ENCODE peak calls at places on chromosomes 4 and X, in four cellular contexts. W is AG09309, R is HCT116, A is T-cell. H is an unnamed sample.

GRCh38 chrX:1012678-1013300 is 199.7 kb downstream of the CRLF2 start:
- DNase-seq in A (no peak), W (no peak), R (no peak), H (no peak)

GRCh38 chrX:21487832-21488231 is 113.6 kb downstream of the CNKSR2 start:
- DNase-seq in A (no peak), R (no peak), W (no peak), H (no peak)

GRCh38 chr4:40238700-40239548 is 42.1 kb downstream of the RHOH start:
- DNase-seq in A (peak; percentile 73), R (no peak), W (no peak), H (peak; percentile 61)

GRCh38 chrX:45749375-45749774 is 548.7 kb upstream of the DIPK2B start:
- DNase-seq in W (no peak), A (no peak), R (no peak), H (no peak)

GRCh38 chr4:78989697-78990270 is 50.5 kb upstream of the PAQR3 start:
- DNase-seq in A (no peak), W (no peak), R (no peak), H (no peak)

GRCh38 chr4:165715211-165715610 is 157.8 kb upstream of the TLL1 start:
- DNase-seq in A (no peak), W (no peak), R (no peak), H (no peak)

GRCh38 chr4:71290074-71290473 is 48.7 kb upstream of the SLC4A4 start:
- DNase-seq in A (no peak), W (no peak), R (no peak), H (no peak)

GRCh38 chrX:78922754-78923153 is 22.4 kb upstream of the P2RY10 start:
- DNase-seq in R (no peak), A (no peak), W (no peak), H (no peak)

GRCh38 chr4:168683595-168683994 is 186.7 kb downstream of the PALLD start:
- DNase-seq in A (no peak), W (no peak), R (no peak), H (no peak)

GRCh38 chr4:148053298-148054003 is 321.6 kb downstream of the ARHGAP10 start:
- DNase-seq in A (no peak), R (no peak), W (no peak), H (no peak)

GRCh38 chrX:24145340-24146186 is 4.0 kb upstream of the ZFX start:
- DNase-seq in A (no peak), R (no peak), W (peak; percentile 27), H (no peak)

GRCh38 chrX:13716905-13717304 is 17.5 kb downstream of the TRAPPC2 start:
- DNase-seq in R (no peak), W (no peak), A (peak; percentile 36), H (no peak)

GRCh38 chr4:21090098-21090666 is 389.9 kb downstream of the PACRGL start:
- DNase-seq in W (no peak), R (no peak), A (no peak), H (peak; percentile 94)

GRCh38 chrX:40120838-40121580 is 23.3 kb upstream of the BCOR start:
- DNase-seq in A (no peak), W (no peak), R (no peak), H (peak; percentile 77)

GRCh38 chrX:97843200-97843811 is 959.6 kb downstream of the RPA4 start:
- DNase-seq in R (no peak), W (no peak), A (no peak), H (no peak)

GRCh38 chr4:112752061-112752460 is 115.1 kb downstream of the LARP7 start:
- DNase-seq in A (no peak), R (no peak), W (no peak), H (no peak)

GRCh38 chr4:73431813-73432168 is 4.2 kb upstream of the AFP start:
- DNase-seq in R (no peak), A (no peak), W (no peak), H (no peak)

GRCh38 chrX:10159069-10159468 is 2.3 kb downstream of the CLCN4 start:
- DNase-seq in R (no peak), A (no peak), W (no peak), H (no peak)

GRCh38 chrX:19888419-19888879 is 1.0 kb upstream of the SH3KBP1 start:
- DNase-seq in R (peak; percentile 53), W (peak; percentile 38), A (no peak), H (peak; percentile 72)

GRCh38 chr4:148089624-148090023 is 352.6 kb downstream of the NR3C2 start:
- DNase-seq in W (no peak), A (no peak), R (no peak), H (no peak)

GRCh38 chr4:138140879-138141278 is 101.3 kb downstream of the SLC7A11 start:
- DNase-seq in A (no peak), W (no peak), R (no peak), H (no peak)

GRCh38 chr4:174873931-174874330 is 44.2 kb upstream of the ADAM29 start:
- DNase-seq in R (peak; percentile 4), W (no peak), A (no peak), H (no peak)

GRCh38 chr4:185591679-185592141 is 56.4 kb upstream of the PDLIM3 start:
- DNase-seq in A (no peak), R (no peak), W (no peak), H (no peak)

GRCh38 chr4:107863850-107864371 is 39.2 kb downstream of the SGMS2 start:
- DNase-seq in W (no peak), R (peak; percentile 48), A (no peak), H (no peak)

GRCh38 chrX:327660-328126 is 9.1 kb upstream of the GTPBP6 start:
- DNase-seq in W (no peak), R (no peak), A (no peak), H (no peak)

GRCh38 chr4:102826105-102826889 is 1.1 kb downstream of the UBE2D3 start:
- DNase-seq in R (no peak), W (no peak), A (no peak), H (no peak)

GRCh38 chr4:92952426-92952825 is 648.7 kb downstream of the GRID2 start:
- DNase-seq in R (no peak), W (no peak), A (no peak), H (no peak)

GRCh38 chr4:115453416-115453815 is 340.0 kb upstream of the NDST4 start:
- DNase-seq in W (no peak), R (no peak), A (no peak), H (no peak)

GRCh38 chr4:134490863-134491262 is 289.3 kb upstream of the PABPC4L start:
- DNase-seq in W (no peak), A (no peak), R (no peak), H (no peak)

GRCh38 chr4:151957163-151957562 is 196.4 kb upstream of the GATB start:
- DNase-seq in W (no peak), A (no peak), R (no peak), H (no peak)

GRCh38 chrX:107355533-107355932 is 93.9 kb upstream of the FRMPD3 start:
- DNase-seq in A (no peak), R (no peak), W (no peak), H (no peak)

GRCh38 chrX:128975716-128976115 is 547.6 kb downstream of the SMARCA1 start:
- DNase-seq in A (no peak), W (no peak), R (no peak), H (no peak)

GRCh38 chr4:75345436-75345835 is 168.8 kb downstream of the RCHY1 start:
- DNase-seq in A (no peak), R (no peak), W (no peak), H (no peak)

GRCh38 chr4:10371869-10372471 is 85.3 kb downstream of the ZNF518B start:
- DNase-seq in W (peak; percentile 33), A (no peak), R (no peak), H (no peak)

GRCh38 chrX:9317174-9317573 is 147.7 kb upstream of the TBL1X start:
- DNase-seq in A (no peak), W (no peak), R (no peak), H (peak; percentile 39)

GRCh38 chrX:136731207-136731782 is 49.4 kb downstream of the ARHGEF6 start:
- DNase-seq in R (no peak), W (no peak), A (no peak), H (no peak)

GRCh38 chrX:72133851-72134546 is 2.3 kb upstream of the RTL5 start:
- DNase-seq in W (no peak), A (no peak), R (no peak), H (no peak)

GRCh38 chr4:8104491-8105302 is 53.9 kb downstream of the ABLIM2 start:
- DNase-seq in A (no peak), R (no peak), W (no peak), H (no peak)

GRCh38 chrX:103941201-103941975 is 21.0 kb upstream of the TMSB15B start:
- DNase-seq in R (no peak), W (peak; percentile 4), A (no peak), H (no peak)